ENCODE peak calls at places on chromosomes 2 and 18, in four cellular contexts. B is PC-3, H is H9, Z is IMR-90. F is an unnamed sample.
A peak's percentile ranks its signal among the peaks of the same experiment; 100 is the strongest.

GRCh38 chr2:217291259-217291658 is 431.4 kb upstream of the TNP1 start:
- DNase-seq in B (peak; percentile 88), H (no peak), Z (no peak), F (no peak)

GRCh38 chr18:57062841-57063240 is 84.0 kb upstream of the BOD1L2 start:
- DNase-seq in B (no peak), H (peak; percentile 31), Z (no peak), F (peak; percentile 45)

GRCh38 chr2:27307545-27308358 is 493 bp downstream of the UCN start:
- DNase-seq in B (no peak), H (no peak), Z (no peak), F (peak; percentile 58)

GRCh38 chr2:95305341-95306058 is 8.4 kb downstream of the KCNIP3 start:
- DNase-seq in B (peak; percentile 80), H (no peak), Z (no peak), F (no peak)

GRCh38 chr2:119575439-119575838 is 31.2 kb downstream of the CFAP221 start:
- DNase-seq in B (no peak), H (no peak), Z (no peak), F (no peak)

GRCh38 chr2:241636182-241636982 is 576 bp downstream of the THAP4 start:
- DNase-seq in B (peak; percentile 41), H (peak; percentile 52), Z (peak; percentile 20), F (peak; percentile 87)

GRCh38 chr2:158034198-158034831 is 67.4 kb upstream of the UPP2 start:
- DNase-seq in B (peak; percentile 76), H (peak; percentile 67), Z (peak; percentile 48), F (peak; percentile 82)

GRCh38 chr18:8601277-8602032 is 7.8 kb upstream of the RAB12 start:
- DNase-seq in B (no peak), H (no peak), Z (no peak), F (no peak)

GRCh38 chr18:46369323-46369722 is 265.1 kb downstream of the HAUS1 start:
- DNase-seq in B (no peak), H (peak; percentile 55), Z (no peak), F (peak; percentile 49)

GRCh38 chr2:213150315-213150951 is 979 bp downstream of the IKZF2 start:
- DNase-seq in B (peak; percentile 81), H (peak; percentile 48), Z (peak; percentile 13), F (peak; percentile 63)

DNA sequence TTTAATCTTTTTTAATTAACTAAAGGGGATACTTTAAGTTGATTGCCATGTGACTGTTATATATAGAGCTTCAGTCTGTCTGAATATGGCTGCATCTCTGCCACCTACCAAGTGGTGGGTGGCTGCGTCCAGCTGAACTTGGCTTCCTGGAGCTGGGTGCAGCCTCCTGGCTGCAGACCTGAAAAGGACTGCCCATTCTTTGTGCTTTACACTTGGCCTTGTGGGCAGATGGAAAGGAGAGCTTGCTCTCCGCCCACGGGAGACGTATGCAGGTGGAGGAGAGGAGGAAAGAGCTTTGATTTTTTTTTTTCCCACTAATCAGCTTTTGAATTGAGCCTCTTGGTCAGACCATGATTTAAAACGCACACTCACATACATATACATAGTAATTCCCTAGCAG is 34.7 kb downstream of the NCK2 start:
- DNase-seq in B (no peak), H (no peak), Z (no peak), F (no peak)
- H4K20me1 ChIP-seq in B (no peaks in the 10 kb centered on the region), H (no peaks in the 10 kb centered on the region), Z (peaks cover 62% of the 10 kb centered on the region), F (peaks cover 100% of the 10 kb centered on the region)

GRCh38 chr18:54220406-54220805 is 4.1 kb downstream of the MBD2 start:
- DNase-seq in B (no peak), H (no peak), Z (no peak), F (no peak)
- H4K20me1 ChIP-seq in B (peaks cover 52% of the 10 kb centered on the region), H (no peaks in the 10 kb centered on the region), Z (peaks cover 61% of the 10 kb centered on the region), F (peaks cover 42% of the 10 kb centered on the region)

GRCh38 chr2:104862061-104862941 is 8.4 kb downstream of the POU3F3 start:
- DNase-seq in B (no peak), H (peak; percentile 86), Z (no peak), F (peak; percentile 79)

GRCh38 chr2:104861295-104862060 is 7.6 kb downstream of the POU3F3 start:
- DNase-seq in B (no peak), H (peak; percentile 66), Z (no peak), F (peak; percentile 47)

GRCh38 chr2:104858325-104858978 is 4.5 kb downstream of the POU3F3 start:
- DNase-seq in B (no peak), H (no peak), Z (no peak), F (no peak)

GRCh38 chr2:104859310-104860130 is 5.6 kb downstream of the POU3F3 start:
- DNase-seq in B (no peak), H (no peak), Z (no peak), F (peak; percentile 41)

GRCh38 chr2:104860141-104860790 is 6.4 kb downstream of the POU3F3 start:
- DNase-seq in B (no peak), H (no peak), Z (no peak), F (peak; percentile 34)
- H4K20me1 ChIP-seq in B (no peaks in the 10 kb centered on the region), H (no peaks in the 10 kb centered on the region), Z (no peaks in the 10 kb centered on the region), F (peaks cover 89% of the 10 kb centered on the region)

GRCh38 chr2:134164306-134164705 is 89.6 kb upstream of the MGAT5 start:
- DNase-seq in B (no peak), H (no peak), Z (no peak), F (no peak)
- H4K20me1 ChIP-seq in B (peaks cover 5% of the 10 kb centered on the region), H (no peaks in the 10 kb centered on the region), Z (peaks cover 88% of the 10 kb centered on the region), F (peaks cover 18% of the 10 kb centered on the region)

DNA sequence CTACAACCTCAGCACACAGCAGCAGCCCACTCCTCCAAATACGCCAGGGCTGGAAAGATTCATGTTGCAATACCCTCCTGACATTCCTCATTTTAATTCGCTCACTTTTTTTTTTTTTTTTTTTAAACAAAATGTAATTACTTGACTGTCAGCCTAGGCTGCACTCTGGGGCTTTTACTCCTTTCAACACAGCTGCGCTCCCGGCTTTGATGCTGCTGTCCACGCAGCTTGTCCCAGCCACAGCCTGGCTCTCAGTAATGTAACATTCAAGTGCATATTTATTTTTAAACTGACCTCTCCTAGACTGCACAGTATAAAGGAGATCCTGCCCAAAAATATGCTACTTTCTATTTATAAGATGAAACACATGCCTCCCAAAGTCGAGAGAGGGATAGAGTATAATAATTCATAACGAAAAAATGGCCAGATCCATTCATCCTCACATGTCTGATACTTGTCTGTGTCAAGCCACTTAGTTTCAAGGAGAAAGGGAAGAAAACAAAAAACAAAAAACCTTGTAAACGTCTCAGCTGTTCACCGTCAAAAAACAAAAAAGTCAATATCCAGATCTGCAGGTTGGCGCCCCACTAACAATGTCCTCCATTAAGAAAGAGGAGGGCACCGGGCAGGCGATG is 947 bp downstream of the CDC42EP3 start:
- DNase-seq in B (no peak), H (no peak), Z (no peak), F (peak; percentile 42)
- H4K20me1 ChIP-seq in B (peaks cover 26% of the 10 kb centered on the region), H (no peaks in the 10 kb centered on the region), Z (peaks cover 57% of the 10 kb centered on the region), F (peaks cover 57% of the 10 kb centered on the region)

GRCh38 chr2:46702537-46702936 is 213.1 kb downstream of the MCFD2 start:
- DNase-seq in B (no peak), H (no peak), Z (no peak), F (no peak)

GRCh38 chr2:46703588-46703987 is 212.0 kb downstream of the MCFD2 start:
- DNase-seq in B (no peak), H (no peak), Z (no peak), F (no peak)

GRCh38 chr2:46705663-46706062 is 209.9 kb downstream of the MCFD2 start:
- DNase-seq in B (no peak), H (no peak), Z (no peak), F (no peak)

GRCh38 chr2:46706264-46706983 is 209.2 kb downstream of the MCFD2 start:
- DNase-seq in B (no peak), H (no peak), Z (peak; percentile 42), F (peak; percentile 10)

GRCh38 chr2:46704593-46704992 is 211.0 kb downstream of the MCFD2 start:
- DNase-seq in B (no peak), H (peak; percentile 69), Z (no peak), F (no peak)
- H4K20me1 ChIP-seq in B (peaks cover 32% of the 10 kb centered on the region), H (no peaks in the 10 kb centered on the region), Z (peaks cover 87% of the 10 kb centered on the region), F (peaks cover 66% of the 10 kb centered on the region)